ENCODE peak calls at places on chromosomes 13 and 19, in five cellular contexts. One of them, this sample, is unnamed. For H3K36me3, the result is how much of the 10 kb centered on the place peaks cover.

GRCh38 chr19:45514376-45515051 is 7.2 kb downstream of the VASP start:
- ATAC-seq in upper lobe of left lung: peak
- ATAC-seq in GM12878: peak
- ATAC-seq in K562: peak
- ATAC-seq in HepG2: peak
- ATAC-seq in this sample: peak

GRCh38 chr19:47601180-47601904 is 7.6 kb upstream of the BICRA start:
- ATAC-seq in upper lobe of left lung: no peak
- ATAC-seq in GM12878: no peak
- ATAC-seq in K562: no peak
- ATAC-seq in HepG2: peak
- ATAC-seq in this sample: no peak

GRCh38 chr13:61880576-61881283 is 465.1 kb upstream of the PCDH20 start:
- ATAC-seq in upper lobe of left lung: no peak
- ATAC-seq in GM12878: peak
- ATAC-seq in K562: no peak
- ATAC-seq in HepG2: peak
- ATAC-seq in this sample: no peak

GRCh38 chr13:98484289-98485219 is 92.4 kb downstream of the STK24 start:
- ATAC-seq in upper lobe of left lung: peak
- ATAC-seq in GM12878: peak
- ATAC-seq in K562: peak
- ATAC-seq in HepG2: peak
- ATAC-seq in this sample: peak

GRCh38 chr19:21749090-21749489 is 18.3 kb downstream of the ZNF100 start:
- ATAC-seq in upper lobe of left lung: no peak
- ATAC-seq in GM12878: no peak
- ATAC-seq in K562: no peak
- ATAC-seq in HepG2: no peak
- ATAC-seq in this sample: no peak

GRCh38 chr13:94601446-94602431 is at the start of gene GPR180:
- ATAC-seq in upper lobe of left lung: peak
- ATAC-seq in GM12878: peak
- ATAC-seq in K562: peak
- ATAC-seq in HepG2: peak
- ATAC-seq in this sample: peak

GRCh38 chr13:33235078-33235477 is 50.5 kb downstream of the STARD13 start:
- ATAC-seq in upper lobe of left lung: peak
- ATAC-seq in GM12878: no peak
- ATAC-seq in K562: no peak
- ATAC-seq in HepG2: peak
- ATAC-seq in this sample: peak

GRCh38 chr13:108031859-108032258 is 183.5 kb downstream of the LIG4 start:
- ATAC-seq in upper lobe of left lung: no peak
- ATAC-seq in GM12878: no peak
- ATAC-seq in K562: no peak
- ATAC-seq in HepG2: no peak
- ATAC-seq in this sample: no peak

GRCh38 chr19:53892981-53893325 is 11.0 kb downstream of the PRKCG start:
- ATAC-seq in upper lobe of left lung: no peak
- ATAC-seq in GM12878: no peak
- ATAC-seq in K562: peak
- ATAC-seq in HepG2: peak
- ATAC-seq in this sample: no peak

GRCh38 chr19:33460221-33460908 is 61.2 kb downstream of the PEPD start:
- ATAC-seq in upper lobe of left lung: no peak
- ATAC-seq in GM12878: no peak
- ATAC-seq in K562: no peak
- ATAC-seq in HepG2: no peak
- ATAC-seq in this sample: no peak

GRCh38 chr13:23513460-23513859 is 56.8 kb upstream of the TNFRSF19 start:
- ATAC-seq in upper lobe of left lung: no peak
- ATAC-seq in GM12878: no peak
- ATAC-seq in K562: no peak
- ATAC-seq in HepG2: no peak
- ATAC-seq in this sample: no peak

GRCh38 chr13:91383836-91384235 is 14.6 kb upstream of the GPC5 start:
- ATAC-seq in upper lobe of left lung: no peak
- ATAC-seq in GM12878: no peak
- ATAC-seq in K562: no peak
- ATAC-seq in HepG2: no peak
- ATAC-seq in this sample: no peak

GRCh38 chr13:91384891-91385290 is 13.5 kb upstream of the GPC5 start:
- ATAC-seq in upper lobe of left lung: no peak
- ATAC-seq in GM12878: no peak
- ATAC-seq in K562: peak
- ATAC-seq in HepG2: no peak
- ATAC-seq in this sample: no peak

GRCh38 chr13:91389186-91389585 is 9.2 kb upstream of the GPC5 start:
- ATAC-seq in upper lobe of left lung: no peak
- ATAC-seq in GM12878: no peak
- ATAC-seq in K562: no peak
- ATAC-seq in HepG2: no peak
- ATAC-seq in this sample: no peak
- TF ChIP-seq EP300 in upper lobe of left lung: no peak
- TF ChIP-seq EP300 in GM12878: no peak
- TF ChIP-seq EP300 in K562: no peak
- TF ChIP-seq EP300 in HepG2: no peak
- TF ChIP-seq EP300 in this sample: no peak

GRCh38 chr13:44331912-44332840 is 41.4 kb upstream of the SERP2 start:
- ATAC-seq in upper lobe of left lung: peak
- ATAC-seq in GM12878: no peak
- ATAC-seq in K562: peak
- ATAC-seq in HepG2: no peak
- ATAC-seq in this sample: peak
- H3K4me3 ChIP-seq in upper lobe of left lung: no peak
- H3K4me3 ChIP-seq in GM12878: no peak
- H3K4me3 ChIP-seq in K562: no peak
- H3K4me3 ChIP-seq in HepG2: no peak
- H3K4me3 ChIP-seq in this sample: no peak

GRCh38 chr19:4501005-4501591 is 17.2 kb downstream of the PLIN4 start:
- ATAC-seq in upper lobe of left lung: no peak
- ATAC-seq in GM12878: no peak
- ATAC-seq in K562: no peak
- ATAC-seq in HepG2: no peak
- ATAC-seq in this sample: no peak

GRCh38 chr19:4502282-4503223 is 15.7 kb downstream of the PLIN4 start:
- ATAC-seq in upper lobe of left lung: no peak
- ATAC-seq in GM12878: no peak
- ATAC-seq in K562: no peak
- ATAC-seq in HepG2: no peak
- ATAC-seq in this sample: no peak

GRCh38 chr19:4503224-4504170 is 14.8 kb downstream of the PLIN4 start:
- ATAC-seq in upper lobe of left lung: no peak
- ATAC-seq in GM12878: no peak
- ATAC-seq in K562: no peak
- ATAC-seq in HepG2: no peak
- ATAC-seq in this sample: no peak

GRCh38 chr19:4499855-4500254 is 18.4 kb downstream of the PLIN4 start:
- ATAC-seq in upper lobe of left lung: no peak
- ATAC-seq in GM12878: no peak
- ATAC-seq in K562: no peak
- ATAC-seq in HepG2: no peak
- ATAC-seq in this sample: no peak

GRCh38 chr19:4501691-4502090 is 16.6 kb downstream of the PLIN4 start:
- ATAC-seq in upper lobe of left lung: no peak
- ATAC-seq in GM12878: no peak
- ATAC-seq in K562: no peak
- ATAC-seq in HepG2: no peak
- ATAC-seq in this sample: no peak
- H3K36me3 ChIP-seq in upper lobe of left lung: half or more
- H3K36me3 ChIP-seq in GM12878: under half
- H3K36me3 ChIP-seq in K562: under half
- H3K36me3 ChIP-seq in HepG2: under half
- H3K36me3 ChIP-seq in this sample: under half

GRCh38 chr13:28851422-28851821 is 31.3 kb downstream of the MTUS2 start:
- ATAC-seq in upper lobe of left lung: no peak
- ATAC-seq in GM12878: no peak
- ATAC-seq in K562: no peak
- ATAC-seq in HepG2: no peak
- ATAC-seq in this sample: no peak

GRCh38 chr13:28843594-28843993 is 23.5 kb downstream of the MTUS2 start:
- ATAC-seq in upper lobe of left lung: no peak
- ATAC-seq in GM12878: no peak
- ATAC-seq in K562: no peak
- ATAC-seq in HepG2: no peak
- ATAC-seq in this sample: no peak

GRCh38 chr13:28850226-28850625 is 30.1 kb downstream of the MTUS2 start:
- ATAC-seq in upper lobe of left lung: no peak
- ATAC-seq in GM12878: no peak
- ATAC-seq in K562: no peak
- ATAC-seq in HepG2: no peak
- ATAC-seq in this sample: no peak

GRCh38 chr13:28854657-28855056 is 34.5 kb downstream of the MTUS2 start:
- ATAC-seq in upper lobe of left lung: no peak
- ATAC-seq in GM12878: no peak
- ATAC-seq in K562: no peak
- ATAC-seq in HepG2: no peak
- ATAC-seq in this sample: no peak

DNA sequence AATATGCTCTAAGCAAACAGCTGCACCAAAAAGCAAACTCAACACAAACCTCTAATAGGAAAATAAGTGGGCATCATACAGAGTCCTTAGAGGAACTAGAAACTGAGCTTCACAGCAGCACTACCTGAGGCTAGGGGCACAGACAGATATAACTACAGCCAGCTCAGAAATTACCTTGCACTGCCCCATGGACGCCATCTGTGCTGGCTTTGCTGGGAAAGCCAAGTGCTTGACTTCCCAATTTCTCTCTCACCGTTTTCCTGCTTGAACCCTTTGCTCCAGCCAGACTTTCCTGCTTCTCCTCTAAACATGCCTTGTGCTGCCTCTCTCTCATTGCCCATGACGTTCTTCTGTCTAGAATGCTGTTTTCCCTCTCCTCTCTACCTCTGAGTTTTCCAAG is 29.3 kb downstream of the MTUS2 start:
- ATAC-seq in upper lobe of left lung: no peak
- ATAC-seq in GM12878: no peak
- ATAC-seq in K562: no peak
- ATAC-seq in HepG2: no peak
- ATAC-seq in this sample: no peak
- TF ChIP-seq EP300 in upper lobe of left lung: no peak
- TF ChIP-seq EP300 in GM12878: no peak
- TF ChIP-seq EP300 in K562: no peak
- TF ChIP-seq EP300 in HepG2: no peak
- TF ChIP-seq EP300 in this sample: no peak

GRCh38 chr13:35474551-35474950 is 1.9 kb downstream of the MAB21L1 start:
- ATAC-seq in upper lobe of left lung: no peak
- ATAC-seq in GM12878: no peak
- ATAC-seq in K562: no peak
- ATAC-seq in HepG2: no peak
- ATAC-seq in this sample: no peak
- H3K4me3 ChIP-seq in upper lobe of left lung: no peak
- H3K4me3 ChIP-seq in GM12878: no peak
- H3K4me3 ChIP-seq in K562: no peak
- H3K4me3 ChIP-seq in HepG2: no peak
- H3K4me3 ChIP-seq in this sample: peak

GRCh38 chr19:34759218-34759917 is 13.6 kb downstream of the ZNF599 start:
- ATAC-seq in upper lobe of left lung: no peak
- ATAC-seq in GM12878: no peak
- ATAC-seq in K562: no peak
- ATAC-seq in HepG2: no peak
- ATAC-seq in this sample: no peak
- H3K36me3 ChIP-seq in upper lobe of left lung: under half
- H3K36me3 ChIP-seq in GM12878: under half
- H3K36me3 ChIP-seq in K562: under half
- H3K36me3 ChIP-seq in HepG2: under half
- H3K36me3 ChIP-seq in this sample: under half